ENCODE peak calls at places on chromosomes 2 and 18, in four cellular contexts. L is WTC11, P is M059J, N is GDM1. E is an unnamed sample.

GRCh38 chr18:54327818-54328217 is 29.8 kb downstream of the STARD6 start:
- DNase-seq in N (no peak), P (peak), L (no peak), E (no peak)

GRCh38 chr2:161552015-161552414 is 72.2 kb upstream of the SLC4A10 start:
- DNase-seq in N (no peak), L (no peak), P (no peak), E (no peak)

GRCh38 chr2:44016282-44016681 is 20.5 kb upstream of the LRPPRC start:
- DNase-seq in N (no peak), L (peak), P (peak), E (peak)

GRCh38 chr2:134493797-134494196 is 225.0 kb downstream of the TMEM163 start:
- DNase-seq in L (no peak), N (no peak), P (no peak), E (no peak)

GRCh38 chr2:100780203-100781008 is 39.5 kb upstream of the NPAS2 start:
- DNase-seq in P (peak), L (no peak), N (no peak), E (peak)

GRCh38 chr2:240885980-240886565 is 9.9 kb downstream of the MAB21L4 start:
- DNase-seq in N (peak), L (no peak), P (no peak), E (no peak)

GRCh38 chr2:28639836-28640235 is 111.8 kb upstream of the PPP1CB start:
- DNase-seq in N (no peak), L (no peak), P (peak), E (no peak)

GRCh38 chr2:36389081-36389480 is 33.5 kb downstream of the CRIM1 start:
- DNase-seq in N (no peak), P (no peak), L (no peak), E (no peak)

GRCh38 chr2:108905906-108906305 is 83.1 kb downstream of the EDAR start:
- DNase-seq in L (no peak), P (no peak), N (no peak), E (no peak)

GRCh38 chr2:46116616-46117015 is 180.6 kb upstream of the EPAS1 start:
- DNase-seq in N (no peak), L (no peak), P (no peak), E (no peak)

GRCh38 chr2:73823916-73824523 is 4.7 kb upstream of the STAMBP start:
- DNase-seq in P (peak), L (no peak), N (peak), E (peak)